ENCODE peak calls at places on chromosomes 11 and 22, in four cellular contexts. V is mucosa of descending colon, D is body of pancreas, E is upper lobe of right lung. Z is an unnamed sample.

GRCh38 chr22:28630185-28630580 is 49.5 kb downstream of the TTC28 start:
- DNase-seq in V (no peak), D (no peak), E (no peak), Z (no peak)

GRCh38 chr22:35582861-35583670 is 34.1 kb downstream of the MB start:
- DNase-seq in D (peak; percentile 61), V (peak; percentile 69), E (no peak), Z (peak; percentile 46)

GRCh38 chr11:113192121-113192925 is 122.1 kb upstream of the TTC12 start:
- DNase-seq in D (no peak), V (no peak), E (no peak), Z (no peak)

GRCh38 chr11:61671527-61671926 is 8.7 kb upstream of the DAGLA start:
- DNase-seq in E (no peak), D (peak; percentile 75), V (peak; percentile 59), Z (no peak)

GRCh38 chr11:117097567-117098268 is 510 bp downstream of the SIK3 start:
- DNase-seq in E (peak; percentile 82), D (peak; percentile 54), V (peak; percentile 74), Z (no peak)

GRCh38 chr11:72814831-72815618 is 814 bp downstream of the ATG16L2 start:
- DNase-seq in E (peak; percentile 75), D (peak; percentile 44), V (no peak), Z (peak; percentile 63)

GRCh38 chr11:63472372-63472771 is 18.6 kb downstream of the PLAAT5 start:
- DNase-seq in V (no peak), E (no peak), D (no peak), Z (no peak)

GRCh38 chr11:18322818-18323570 is 627 bp downstream of the GTF2H1 start:
- DNase-seq in D (no peak), E (no peak), V (no peak), Z (no peak)

GRCh38 chr11:117221775-117222517 is 9.9 kb downstream of the PCSK7 start:
- DNase-seq in E (no peak), V (no peak), D (peak; percentile 54), Z (no peak)

GRCh38 chr11:87425391-87425790 is 387.7 kb downstream of the TMEM135 start:
- DNase-seq in V (no peak), E (no peak), D (no peak), Z (no peak)

GRCh38 chr11:6693342-6694228 is 10.4 kb upstream of the MRPL17 start:
- DNase-seq in D (no peak), E (no peak), V (no peak), Z (no peak)

GRCh38 chr11:38323961-38324761 is 1726.1 kb upstream of the RAG2 start:
- DNase-seq in E (no peak), V (no peak), D (no peak), Z (no peak)

GRCh38 chr11:116162086-116162485 is 610.7 kb downstream of the BUD13 start:
- DNase-seq in E (no peak), D (no peak), V (no peak), Z (no peak)

GRCh38 chr11:121524233-121524631 is 71.5 kb upstream of the SORL1-AS1 start:
- DNase-seq in D (no peak), V (no peak), E (no peak), Z (no peak)

GRCh38 chr22:17767236-17768065 is 6.8 kb downstream of the BID start:
- DNase-seq in E (no peak), D (no peak), V (no peak), Z (no peak)

GRCh38 chr11:125304111-125304639 is 139.6 kb downstream of the PKNOX2 start:
- DNase-seq in D (no peak), V (no peak), E (peak; percentile 22), Z (no peak)

GRCh38 chr22:47071078-47071811 is 308.8 kb downstream of the TBC1D22A start:
- DNase-seq in D (no peak), V (no peak), E (no peak), Z (no peak)

GRCh38 chr11:131628739-131629138 is 258.3 kb downstream of the NTM start:
- DNase-seq in E (no peak), V (no peak), D (no peak), Z (no peak)

GRCh38 chr11:17780668-17781067 is 46.1 kb downstream of the KCNC1 start:
- DNase-seq in D (no peak), E (no peak), V (no peak), Z (no peak)

GRCh38 chr22:40238425-40239344 is 61.0 kb downstream of the TNRC6B start:
- DNase-seq in E (no peak), V (no peak), D (no peak), Z (no peak)

GRCh38 chr22:27723150-27723549 is 78.4 kb downstream of the MN1 start:
- DNase-seq in V (no peak), D (no peak), E (no peak), Z (no peak)

GRCh38 chr22:32653823-32654222 is 147.7 kb upstream of the TIMP3 start:
- DNase-seq in E (no peak), V (no peak), D (no peak), Z (no peak)

GRCh38 chr22:32652609-32653008 is 148.9 kb upstream of the TIMP3 start:
- DNase-seq in E (no peak), V (no peak), D (no peak), Z (no peak)

GRCh38 chr22:32648486-32648885 is 153.0 kb upstream of the TIMP3 start:
- DNase-seq in V (no peak), D (no peak), E (no peak), Z (no peak)

GRCh38 chr22:32649515-32650200 is 151.8 kb upstream of the TIMP3 start:
- DNase-seq in E (no peak), V (no peak), D (no peak), Z (no peak)

GRCh38 chr22:32650553-32651345 is 150.8 kb upstream of the TIMP3 start:
- DNase-seq in E (no peak), D (no peak), V (no peak), Z (no peak)
- H3K36me3 ChIP-seq in E (no peaks in the 10 kb centered on the region), D (no peaks in the 10 kb centered on the region), V (no peaks in the 10 kb centered on the region), Z (no peaks in the 10 kb centered on the region)

GRCh38 chr11:128732471-128733277 is 38.8 kb downstream of the FLI1 start:
- DNase-seq in V (no peak), D (no peak), E (no peak), Z (no peak)
- H3K36me3 ChIP-seq in V (no peaks in the 10 kb centered on the region), D (no peaks in the 10 kb centered on the region), E (peaks cover 3% of the 10 kb centered on the region), Z (no peaks in the 10 kb centered on the region)

DNA sequence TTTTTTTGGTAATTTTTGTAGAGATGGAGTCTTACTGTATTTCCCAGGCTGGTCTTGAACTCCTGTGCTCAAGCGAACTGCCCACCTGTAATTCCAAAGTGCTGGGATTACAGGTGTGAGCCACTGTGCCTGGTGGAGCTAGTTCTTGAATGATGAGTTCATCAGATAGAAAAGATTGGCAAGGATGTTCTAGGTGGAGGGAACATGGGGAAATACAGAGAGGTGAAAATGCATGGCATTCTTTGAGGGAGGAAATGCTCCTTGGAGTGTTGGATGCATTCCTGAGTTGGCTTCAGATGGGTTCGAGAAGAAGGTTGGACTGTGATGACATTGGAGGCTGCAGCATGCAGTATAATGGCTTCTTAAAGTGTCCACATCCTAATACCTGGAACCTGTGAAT is 4.4 kb downstream of the DDX10 start:
- DNase-seq in E (no peak), V (no peak), D (no peak), Z (no peak)
- H3K36me3 ChIP-seq in E (no peaks in the 10 kb centered on the region), V (no peaks in the 10 kb centered on the region), D (no peaks in the 10 kb centered on the region), Z (peaks cover 41% of the 10 kb centered on the region)

GRCh38 chr11:9203715-9204311 is 61.3 kb downstream of the DENND5A start:
- DNase-seq in V (no peak), E (no peak), D (no peak), Z (no peak)
- H3K36me3 ChIP-seq in V (no peaks in the 10 kb centered on the region), E (peaks cover 30% of the 10 kb centered on the region), D (no peaks in the 10 kb centered on the region), Z (peaks cover 43% of the 10 kb centered on the region)

DNA sequence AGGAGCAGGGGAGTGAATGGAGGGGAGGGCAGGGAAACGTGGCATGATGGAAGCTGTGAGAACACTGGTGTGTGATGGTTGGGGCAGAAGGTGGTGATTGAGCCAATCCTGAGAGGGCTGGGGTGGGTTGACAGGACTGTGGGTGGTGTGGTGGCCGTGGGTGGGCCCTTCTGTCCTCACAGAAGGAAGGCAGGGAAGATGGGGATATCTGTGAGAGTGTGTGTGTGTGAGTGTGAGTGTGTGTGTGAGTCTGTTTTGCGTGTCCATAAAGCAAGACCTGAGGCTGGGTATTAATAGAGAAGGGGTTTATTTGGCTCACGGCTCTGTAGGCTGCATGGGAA is 13.0 kb downstream of the TPCN2 start:
- DNase-seq in V (no peak), D (no peak), E (no peak), Z (no peak)
- H3K36me3 ChIP-seq in V (no peaks in the 10 kb centered on the region), D (no peaks in the 10 kb centered on the region), E (peaks cover 20% of the 10 kb centered on the region), Z (peaks cover 84% of the 10 kb centered on the region)

DNA sequence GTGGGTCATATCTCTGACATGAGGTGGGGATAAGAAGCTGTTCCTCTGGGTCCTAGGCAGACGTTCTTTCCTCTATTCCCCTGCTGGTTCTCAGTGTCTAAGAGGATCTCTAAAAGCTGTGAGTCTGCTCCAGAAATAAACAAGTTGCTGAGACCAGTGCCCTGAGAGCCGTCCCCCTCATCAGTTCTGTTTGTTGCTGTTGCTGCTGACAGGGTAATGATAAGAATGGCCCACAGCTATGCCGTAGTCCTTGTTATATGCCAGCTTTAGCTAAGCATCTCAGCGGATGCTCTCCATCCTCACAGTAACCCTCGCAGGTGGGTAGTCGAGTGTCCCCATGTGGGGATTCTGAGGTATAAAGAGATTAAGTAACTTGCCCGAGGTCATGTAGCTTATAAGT is 23.5 kb upstream of the ST14 start:
- DNase-seq in V (no peak), D (no peak), E (no peak), Z (no peak)
- H3K36me3 ChIP-seq in V (no peaks in the 10 kb centered on the region), D (no peaks in the 10 kb centered on the region), E (peaks cover 80% of the 10 kb centered on the region), Z (peaks cover 88% of the 10 kb centered on the region)

GRCh38 chr22:20997536-20998257 is 4.2 kb downstream of the THAP7 start:
- DNase-seq in E (peak; percentile 63), D (no peak), V (no peak), Z (no peak)
- H3K36me3 ChIP-seq in E (peaks cover 48% of the 10 kb centered on the region), D (peaks cover 5% of the 10 kb centered on the region), V (no peaks in the 10 kb centered on the region), Z (peaks cover 79% of the 10 kb centered on the region)

GRCh38 chr11:8328231-8328794 is 64.6 kb upstream of the LMO1 start:
- DNase-seq in D (no peak), V (no peak), E (peak; percentile 40), Z (no peak)
- H3K36me3 ChIP-seq in D (no peaks in the 10 kb centered on the region), V (no peaks in the 10 kb centered on the region), E (no peaks in the 10 kb centered on the region), Z (no peaks in the 10 kb centered on the region)

Z was measured in NT2/D1.